ENCODE peak calls at places on chromosomes 5 and 9, in nine cellular contexts. One of them, this sample, is unnamed.

GRCh38 chr9:16039988-16040761 is 487.3 kb downstream of the CCDC171 start:
- DNase-seq in NCI-H1436: no peak
- DNase-seq in left cardiac atrium: no peak
- DNase-seq in amygdala: no peak
- DNase-seq in pancreas: no peak
- DNase-seq in D721Med: no peak
- DNase-seq in stimulated activated CD4-positive, alpha-beta T cell treated with anti-CD3 and anti-CD28 coated beads, Interleukin-12 subunit alpha, Interleukin-12 subunit beta, amount 100 ng/mL, for 4 hours: no peak
- DNase-seq in nephron progenitor cell: peak
- DNase-seq in NCI-H2171: no peak
- DNase-seq in this sample: peak

GRCh38 chr9:94904806-94905205 is 178.3 kb downstream of the AOPEP start:
- DNase-seq in NCI-H1436: no peak
- DNase-seq in left cardiac atrium: no peak
- DNase-seq in amygdala: no peak
- DNase-seq in pancreas: no peak
- DNase-seq in D721Med: no peak
- DNase-seq in stimulated activated CD4-positive, alpha-beta T cell treated with anti-CD3 and anti-CD28 coated beads, Interleukin-12 subunit alpha, Interleukin-12 subunit beta, amount 100 ng/mL, for 4 hours: no peak
- DNase-seq in nephron progenitor cell: no peak
- DNase-seq in NCI-H2171: no peak
- DNase-seq in this sample: no peak

GRCh38 chr9:19551124-19551929 is 142.5 kb downstream of the ACER2 start:
- DNase-seq in NCI-H1436: no peak
- DNase-seq in left cardiac atrium: no peak
- DNase-seq in amygdala: no peak
- DNase-seq in pancreas: no peak
- DNase-seq in D721Med: no peak
- DNase-seq in stimulated activated CD4-positive, alpha-beta T cell treated with anti-CD3 and anti-CD28 coated beads, Interleukin-12 subunit alpha, Interleukin-12 subunit beta, amount 100 ng/mL, for 4 hours: no peak
- DNase-seq in nephron progenitor cell: peak
- DNase-seq in NCI-H2171: no peak
- DNase-seq in this sample: no peak

GRCh38 chr5:142584843-142585242 is 101.0 kb downstream of the FGF1 start:
- DNase-seq in NCI-H1436: no peak
- DNase-seq in left cardiac atrium: no peak
- DNase-seq in amygdala: no peak
- DNase-seq in pancreas: no peak
- DNase-seq in D721Med: no peak
- DNase-seq in stimulated activated CD4-positive, alpha-beta T cell treated with anti-CD3 and anti-CD28 coated beads, Interleukin-12 subunit alpha, Interleukin-12 subunit beta, amount 100 ng/mL, for 4 hours: no peak
- DNase-seq in nephron progenitor cell: no peak
- DNase-seq in NCI-H2171: no peak
- DNase-seq in this sample: no peak

GRCh38 chr9:36147441-36148175 is 11.1 kb downstream of the GLIPR2 start:
- DNase-seq in NCI-H1436: no peak
- DNase-seq in left cardiac atrium: no peak
- DNase-seq in amygdala: no peak
- DNase-seq in pancreas: no peak
- DNase-seq in D721Med: no peak
- DNase-seq in stimulated activated CD4-positive, alpha-beta T cell treated with anti-CD3 and anti-CD28 coated beads, Interleukin-12 subunit alpha, Interleukin-12 subunit beta, amount 100 ng/mL, for 4 hours: no peak
- DNase-seq in nephron progenitor cell: no peak
- DNase-seq in NCI-H2171: no peak
- DNase-seq in this sample: no peak

GRCh38 chr5:59296317-59297264 is 596.9 kb downstream of the PDE4D start:
- DNase-seq in NCI-H1436: no peak
- DNase-seq in left cardiac atrium: no peak
- DNase-seq in amygdala: no peak
- DNase-seq in pancreas: no peak
- DNase-seq in D721Med: no peak
- DNase-seq in stimulated activated CD4-positive, alpha-beta T cell treated with anti-CD3 and anti-CD28 coated beads, Interleukin-12 subunit alpha, Interleukin-12 subunit beta, amount 100 ng/mL, for 4 hours: no peak
- DNase-seq in nephron progenitor cell: no peak
- DNase-seq in NCI-H2171: no peak
- DNase-seq in this sample: no peak

GRCh38 chr9:111050819-111051218 is 12.5 kb upstream of the LPAR1 start:
- DNase-seq in NCI-H1436: no peak
- DNase-seq in left cardiac atrium: no peak
- DNase-seq in amygdala: no peak
- DNase-seq in pancreas: no peak
- DNase-seq in D721Med: no peak
- DNase-seq in stimulated activated CD4-positive, alpha-beta T cell treated with anti-CD3 and anti-CD28 coated beads, Interleukin-12 subunit alpha, Interleukin-12 subunit beta, amount 100 ng/mL, for 4 hours: no peak
- DNase-seq in nephron progenitor cell: no peak
- DNase-seq in NCI-H2171: no peak
- DNase-seq in this sample: no peak

GRCh38 chr9:99140685-99141314 is 35.9 kb downstream of the TGFBR1 start:
- DNase-seq in NCI-H1436: peak
- DNase-seq in left cardiac atrium: peak
- DNase-seq in amygdala: peak
- DNase-seq in pancreas: no peak
- DNase-seq in D721Med: no peak
- DNase-seq in stimulated activated CD4-positive, alpha-beta T cell treated with anti-CD3 and anti-CD28 coated beads, Interleukin-12 subunit alpha, Interleukin-12 subunit beta, amount 100 ng/mL, for 4 hours: peak
- DNase-seq in nephron progenitor cell: peak
- DNase-seq in NCI-H2171: peak
- DNase-seq in this sample: peak

GRCh38 chr9:8266861-8267260 is 467.3 kb upstream of the DMAC1 start:
- DNase-seq in NCI-H1436: no peak
- DNase-seq in left cardiac atrium: no peak
- DNase-seq in amygdala: no peak
- DNase-seq in pancreas: no peak
- DNase-seq in D721Med: no peak
- DNase-seq in stimulated activated CD4-positive, alpha-beta T cell treated with anti-CD3 and anti-CD28 coated beads, Interleukin-12 subunit alpha, Interleukin-12 subunit beta, amount 100 ng/mL, for 4 hours: no peak
- DNase-seq in nephron progenitor cell: no peak
- DNase-seq in NCI-H2171: no peak
- DNase-seq in this sample: no peak

GRCh38 chr9:100679834-100680233 is 102.0 kb downstream of the CAVIN4 start:
- DNase-seq in NCI-H1436: no peak
- DNase-seq in left cardiac atrium: no peak
- DNase-seq in amygdala: no peak
- DNase-seq in pancreas: no peak
- DNase-seq in D721Med: no peak
- DNase-seq in stimulated activated CD4-positive, alpha-beta T cell treated with anti-CD3 and anti-CD28 coated beads, Interleukin-12 subunit alpha, Interleukin-12 subunit beta, amount 100 ng/mL, for 4 hours: no peak
- DNase-seq in nephron progenitor cell: no peak
- DNase-seq in NCI-H2171: no peak
- DNase-seq in this sample: no peak

GRCh38 chr5:74149395-74149794 is 491.1 kb downstream of the ENC1 start:
- DNase-seq in NCI-H1436: no peak
- DNase-seq in left cardiac atrium: peak
- DNase-seq in amygdala: no peak
- DNase-seq in pancreas: peak
- DNase-seq in D721Med: no peak
- DNase-seq in stimulated activated CD4-positive, alpha-beta T cell treated with anti-CD3 and anti-CD28 coated beads, Interleukin-12 subunit alpha, Interleukin-12 subunit beta, amount 100 ng/mL, for 4 hours: no peak
- DNase-seq in nephron progenitor cell: no peak
- DNase-seq in NCI-H2171: no peak
- DNase-seq in this sample: no peak